ENCODE peak calls at places on chromosome 17, in ten cellular contexts. P, H, J, F, X, U, T, O, G and V are unnamed samples.

GRCh38 chr17:7884581-7885356 is 3.8 kb upstream of the CHD3 start:
- DNase-seq in P (peak), H (no peak), J (peak), F (peak), X (no peak), U (no peak), T (peak), O (no peak), G (peak), V (no peak)

GRCh38 chr17:36749493-36749892 is 148.1 kb downstream of the MRM1 start:
- DNase-seq in P (no peak), H (no peak), J (no peak), F (no peak), X (no peak), U (no peak), T (no peak), O (no peak), G (no peak), V (peak)

GRCh38 chr17:7296189-7296861 is 1.9 kb upstream of the YBX2 start:
- DNase-seq in P (peak), H (peak), J (peak), F (peak), X (peak), U (peak), T (peak), O (no peak), G (peak), V (peak)

GRCh38 chr17:45096141-45096540 is 35.0 kb downstream of the NMT1 start:
- DNase-seq in P (no peak), H (no peak), J (peak), F (no peak), X (no peak), U (no peak), T (no peak), O (no peak), G (no peak), V (no peak)

GRCh38 chr17:57045868-57046671 is 39.0 kb upstream of the AKAP1 start:
- DNase-seq in P (peak), H (peak), J (no peak), F (peak), X (no peak), U (peak), T (no peak), O (no peak), G (no peak), V (peak)

GRCh38 chr17:80035937-80036714 is at the start of gene CCDC40:
- DNase-seq in P (peak), H (peak), J (peak), F (peak), X (peak), U (peak), T (peak), O (peak), G (peak), V (peak)

GRCh38 chr17:13725286-13725990 is 123.7 kb upstream of the HS3ST3A1 start:
- DNase-seq in P (no peak), H (no peak), J (peak), F (no peak), X (no peak), U (no peak), T (no peak), O (no peak), G (no peak), V (no peak)

GRCh38 chr17:17722081-17722905 is 41.0 kb downstream of the RAI1 start:
- DNase-seq in P (no peak), H (no peak), J (no peak), F (no peak), X (no peak), U (no peak), T (peak), O (no peak), G (no peak), V (no peak)

GRCh38 chr17:59106463-59107305 is at the start of gene TRIM37:
- DNase-seq in P (peak), H (peak), J (peak), F (peak), X (peak), U (peak), T (peak), O (peak), G (peak), V (peak)

GRCh38 chr17:40582328-40582901 is 17.1 kb upstream of the CCR7 start:
- DNase-seq in P (peak), H (peak), J (no peak), F (peak), X (no peak), U (peak), T (no peak), O (no peak), G (peak), V (peak)

GRCh38 chr17:17512866-17513265 is 16.7 kb upstream of the RASD1 start:
- DNase-seq in P (no peak), H (peak), J (no peak), F (no peak), X (no peak), U (no peak), T (no peak), O (no peak), G (no peak), V (peak)

GRCh38 chr17:39209317-39210092 is 9.4 kb downstream of the RPL19 start:
- DNase-seq in P (peak), H (peak), J (peak), F (peak), X (peak), U (peak), T (peak), O (no peak), G (peak), V (peak)

GRCh38 chr17:35795007-35795870 is at the start of gene MMP28:
- DNase-seq in P (no peak), H (no peak), J (peak), F (peak), X (peak), U (peak), T (peak), O (no peak), G (no peak), V (peak)

GRCh38 chr17:2906907-2907306 is 110.7 kb downstream of the RAP1GAP2 start:
- DNase-seq in P (no peak), H (no peak), J (no peak), F (no peak), X (no peak), U (no peak), T (no peak), O (no peak), G (no peak), V (no peak)

GRCh38 chr17:4945176-4945943 is 3.0 kb downstream of the PFN1 start:
- DNase-seq in P (peak), H (peak), J (peak), F (peak), X (peak), U (peak), T (no peak), O (no peak), G (peak), V (peak)

GRCh38 chr17:74616696-74617095 is 6.8 kb downstream of the CD300E start:
- DNase-seq in P (no peak), H (no peak), J (no peak), F (no peak), X (no peak), U (no peak), T (no peak), O (no peak), G (no peak), V (no peak)

GRCh38 chr17:17177186-17177585 is 28.9 kb downstream of the PLD6 start:
- DNase-seq in P (no peak), H (no peak), J (no peak), F (no peak), X (no peak), U (no peak), T (no peak), O (no peak), G (no peak), V (no peak)

GRCh38 chr17:18039535-18040286 is 503 bp downstream of the GID4 start:
- DNase-seq in P (no peak), H (peak), J (peak), F (peak), X (peak), U (peak), T (peak), O (no peak), G (no peak), V (peak)

DNA sequence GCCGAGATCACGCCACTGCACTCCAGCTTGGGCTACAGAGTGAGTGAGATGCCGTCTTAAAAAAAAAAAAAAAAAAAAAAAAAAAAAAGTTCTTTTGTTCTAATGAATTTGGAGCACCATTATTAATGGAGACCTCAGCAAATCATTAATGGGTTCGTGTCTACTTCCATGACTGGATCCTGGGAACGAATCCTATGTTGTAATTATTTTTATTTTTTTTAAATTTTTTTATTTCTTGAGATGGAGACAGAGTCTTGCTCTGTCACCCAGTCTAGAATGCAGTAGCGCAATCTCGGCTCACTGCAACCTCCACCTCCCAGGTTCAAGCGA is 30.7 kb downstream of the SPOP start:
- DNase-seq in P (no peak), H (no peak), J (no peak), F (no peak), X (no peak), U (no peak), T (no peak), O (no peak), G (no peak), V (no peak)
- H3K27ac ChIP-seq in P (no peak), H (peak), J (peak), F (no peak), X (peak), U (peak), T (peak), O (no peak), G (no peak), V (peak)

GRCh38 chr17:43220511-43221125 is 7.8 kb downstream of the CCDC200 start:
- DNase-seq in P (no peak), H (no peak), J (no peak), F (no peak), X (no peak), U (peak), T (no peak), O (no peak), G (no peak), V (no peak)
- H3K27ac ChIP-seq in P (no peak), H (no peak), J (no peak), F (no peak), X (no peak), U (no peak), T (no peak), O (no peak), G (no peak), V (no peak)

DNA sequence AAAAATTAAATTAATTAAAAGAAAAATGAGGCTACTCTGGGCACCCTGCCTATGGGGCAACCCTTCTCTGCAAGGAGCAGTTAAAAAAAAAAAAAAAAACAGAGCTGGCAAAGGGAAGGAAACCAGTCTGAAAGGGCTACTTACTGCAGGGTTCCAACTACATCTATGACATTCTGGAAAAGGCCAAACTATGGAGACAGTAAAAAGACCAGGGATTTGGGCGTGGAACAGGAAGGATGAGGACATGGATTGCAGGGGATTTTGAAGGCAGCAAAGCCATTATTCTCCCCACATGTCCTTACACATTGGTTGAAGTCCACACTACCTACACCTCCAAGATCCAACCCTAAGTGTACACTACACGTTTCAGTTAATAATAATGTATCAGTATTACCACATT is 4.6 kb downstream of the RPH3AL start:
- DNase-seq in P (no peak), H (no peak), J (no peak), F (no peak), X (no peak), U (no peak), T (no peak), O (no peak), G (no peak), V (no peak)
- H3K27ac ChIP-seq in P (no peak), H (no peak), J (no peak), F (peak), X (no peak), U (no peak), T (no peak), O (no peak), G (no peak), V (peak)

GRCh38 chr17:46175891-46176290 is 17.3 kb downstream of the KANSL1 start:
- DNase-seq in P (no peak), H (no peak), J (no peak), F (no peak), X (no peak), U (no peak), T (no peak), O (no peak), G (no peak), V (no peak)
- H3K27ac ChIP-seq in P (no peak), H (no peak), J (no peak), F (no peak), X (no peak), U (no peak), T (no peak), O (no peak), G (no peak), V (no peak)

GRCh38 chr17:15965510-15965909 is 20.6 kb downstream of the ADORA2B start:
- DNase-seq in P (no peak), H (no peak), J (no peak), F (no peak), X (no peak), U (no peak), T (no peak), O (no peak), G (no peak), V (no peak)
- H3K27ac ChIP-seq in P (peak), H (no peak), J (peak), F (no peak), X (peak), U (no peak), T (peak), O (no peak), G (no peak), V (peak)

GRCh38 chr17:49297141-49297540 is 64.9 kb downstream of the ZNF652 start:
- DNase-seq in P (no peak), H (no peak), J (no peak), F (no peak), X (peak), U (no peak), T (no peak), O (no peak), G (no peak), V (no peak)
- H3K27ac ChIP-seq in P (no peak), H (no peak), J (no peak), F (no peak), X (peak), U (no peak), T (no peak), O (no peak), G (no peak), V (no peak)

DNA sequence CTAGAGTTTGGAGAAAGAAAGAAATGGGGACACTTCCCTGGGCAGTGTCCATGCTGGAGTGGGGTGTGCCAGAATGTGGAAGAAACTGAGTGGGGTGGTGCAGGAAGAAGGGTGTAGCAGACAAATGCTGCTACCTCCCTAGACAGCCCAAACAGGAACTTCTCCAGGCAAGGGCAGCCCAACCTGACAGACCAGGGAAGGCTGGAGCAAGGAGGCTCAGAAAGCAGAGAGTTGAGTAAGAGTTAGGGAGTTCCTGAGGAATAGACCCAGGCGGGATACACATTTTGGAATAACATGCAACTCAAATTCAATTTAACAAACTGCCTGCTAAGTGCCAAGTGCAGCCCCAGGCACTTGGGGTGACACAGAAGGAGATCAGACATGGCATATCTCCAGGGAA is 1.0 kb upstream of the MYO18A start:
- DNase-seq in P (peak), H (no peak), J (no peak), F (no peak), X (no peak), U (no peak), T (no peak), O (no peak), G (no peak), V (no peak)
- H3K27ac ChIP-seq in P (no peak), H (no peak), J (peak), F (no peak), X (no peak), U (peak), T (no peak), O (peak), G (no peak), V (peak)

GRCh38 chr17:28724500-28725165 is 1.4 kb downstream of the TLCD1 start:
- DNase-seq in P (no peak), H (no peak), J (no peak), F (no peak), X (no peak), U (no peak), T (no peak), O (no peak), G (no peak), V (no peak)
- H3K27ac ChIP-seq in P (peak), H (no peak), J (peak), F (no peak), X (peak), U (peak), T (peak), O (no peak), G (peak), V (peak)